ENCODE peak calls at places on chromosomes 12 and 14, in five cellular contexts. M is sigmoid colon, I is BJ, E is left ventricle myocardium inferior, S is GM23338. X is an unnamed sample.

GRCh38 chr12:15778126-15778525 is 11.1 kb downstream of the EPS8 start:
- DNase-seq in M (no peak), S (no peak), E (no peak), I (no peak), X (no peak)

GRCh38 chr12:68631177-68631576 is 20.5 kb downstream of the RAP1B start:
- DNase-seq in M (no peak), S (no peak), E (no peak), I (no peak), X (no peak)

GRCh38 chr14:69268763-69269162 is 8.8 kb downstream of the GALNT16 start:
- DNase-seq in I (no peak), S (no peak), M (no peak), E (no peak), X (no peak)

GRCh38 chr14:100066984-100067383 is 1.8 kb downstream of the EVL start:
- DNase-seq in I (no peak), E (no peak), M (no peak), S (no peak), X (peak)

GRCh38 chr12:6292606-6293005 is 17.9 kb upstream of the PLEKHG6 start:
- DNase-seq in I (peak), M (no peak), S (no peak), E (no peak), X (no peak)

GRCh38 chr14:42001436-42001835 is 394.8 kb downstream of the LRFN5 start:
- DNase-seq in S (no peak), M (no peak), I (no peak), E (no peak), X (no peak)

GRCh38 chr12:100401660-100402059 is 44.8 kb downstream of the SLC17A8 start:
- DNase-seq in S (no peak), E (no peak), M (no peak), I (peak), X (no peak)

GRCh38 chr12:127107744-127108143 is 1159.2 kb upstream of the TMEM132C start:
- DNase-seq in E (no peak), S (no peak), I (no peak), M (no peak), X (peak)

GRCh38 chr12:85985996-85986395 is 111.9 kb downstream of the NTS start:
- DNase-seq in M (no peak), I (no peak), S (no peak), E (no peak), X (no peak)

GRCh38 chr14:22918519-22918808 is 485 bp downstream of the RBM23 start:
- DNase-seq in E (no peak), I (no peak), M (no peak), S (no peak), X (no peak)

GRCh38 chr12:52082026-52082667 is 2.6 kb downstream of the SMIM41 start:
- DNase-seq in S (peak), I (no peak), E (peak), M (peak), X (no peak)

GRCh38 chr12:15735837-15736615 is 53.2 kb downstream of the EPS8 start:
- DNase-seq in I (no peak), M (no peak), S (no peak), E (no peak), X (no peak)

GRCh38 chr14:53927171-53927570 is 29.5 kb downstream of the BMP4 start:
- DNase-seq in I (peak), S (no peak), M (no peak), E (no peak), X (no peak)

GRCh38 chr14:92160619-92161018 is 38.9 kb downstream of the CPSF2 start:
- DNase-seq in E (no peak), I (peak), S (no peak), M (no peak), X (no peak)

GRCh38 chr12:27505771-27506170 is 18.2 kb upstream of the PPFIBP1 start:
- DNase-seq in E (no peak), S (no peak), M (no peak), I (no peak), X (no peak)

GRCh38 chr12:26113853-26114719 is 10.8 kb downstream of the BHLHE41 start:
- DNase-seq in I (peak), S (peak), M (peak), E (peak), X (peak)

GRCh38 chr14:67232066-67232465 is 9.2 kb upstream of the PALS1 start:
- DNase-seq in E (no peak), I (no peak), M (no peak), S (no peak), X (no peak)

GRCh38 chr14:88834883-88835431 is 10.5 kb downstream of the TTC8 start:
- DNase-seq in S (no peak), E (no peak), I (peak), M (no peak), X (no peak)

GRCh38 chr14:92688434-92689375 is 59.7 kb downstream of the LGMN start:
- DNase-seq in I (no peak), E (no peak), S (peak), M (peak), X (no peak)

GRCh38 chr14:33569844-33570716 is 380.8 kb downstream of the EGLN3 start:
- DNase-seq in S (no peak), I (no peak), M (no peak), E (no peak), X (no peak)

GRCh38 chr12:42588981-42589464 is 523 bp downstream of the PRICKLE1 start:
- DNase-seq in M (peak), S (peak), E (peak), I (no peak), X (no peak)

GRCh38 chr14:54493293-54493692 is 4.5 kb upstream of the GMFB start:
- DNase-seq in E (no peak), S (peak), I (no peak), M (no peak), X (no peak)

GRCh38 chr12:30691122-30691879 is 4.4 kb downstream of the IPO8 start:
- DNase-seq in M (peak), S (no peak), I (peak), E (no peak), X (no peak)

GRCh38 chr12:78933014-78933413 is 68.4 kb downstream of the SYT1 start:
- DNase-seq in I (no peak), S (no peak), E (no peak), M (no peak), X (no peak)

GRCh38 chr14:73955674-73956073 is 5.6 kb downstream of the COQ6 start:
- DNase-seq in M (no peak), S (no peak), E (no peak), I (no peak), X (no peak)
- TF ChIP-seq CTCF in M (no peak), S (no peak), E (no peak), I (no peak), X (no peak)

DNA sequence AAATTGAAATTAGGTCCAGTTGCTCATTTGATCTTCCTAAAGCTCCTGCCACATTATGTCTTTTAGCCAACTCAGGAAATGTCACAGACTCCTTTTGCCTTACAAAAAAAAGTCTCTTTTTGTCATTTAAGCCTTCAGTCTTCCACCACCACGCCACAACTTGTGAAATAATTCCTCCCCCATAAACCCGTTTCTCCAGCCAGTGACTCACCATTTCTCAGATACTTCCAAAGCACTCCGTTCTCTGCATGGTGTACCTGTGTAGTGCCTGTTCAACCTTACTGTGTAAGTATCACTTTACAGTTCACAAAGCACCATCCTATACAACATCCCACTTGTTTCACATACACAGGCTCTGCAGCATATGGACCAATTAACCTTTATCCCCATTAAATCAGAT is 139.5 kb upstream of the AEBP2 start:
- DNase-seq in M (no peak), E (no peak), I (no peak), S (no peak), X (no peak)
- H3K4me3 ChIP-seq in M (no peak), E (no peak), I (no peak), S (no peak), X (no peak)

GRCh38 chr12:103705098-103705497 is 118.0 kb downstream of the STAB2 start:
- DNase-seq in I (no peak), M (no peak), S (no peak), E (no peak), X (no peak)

DNA sequence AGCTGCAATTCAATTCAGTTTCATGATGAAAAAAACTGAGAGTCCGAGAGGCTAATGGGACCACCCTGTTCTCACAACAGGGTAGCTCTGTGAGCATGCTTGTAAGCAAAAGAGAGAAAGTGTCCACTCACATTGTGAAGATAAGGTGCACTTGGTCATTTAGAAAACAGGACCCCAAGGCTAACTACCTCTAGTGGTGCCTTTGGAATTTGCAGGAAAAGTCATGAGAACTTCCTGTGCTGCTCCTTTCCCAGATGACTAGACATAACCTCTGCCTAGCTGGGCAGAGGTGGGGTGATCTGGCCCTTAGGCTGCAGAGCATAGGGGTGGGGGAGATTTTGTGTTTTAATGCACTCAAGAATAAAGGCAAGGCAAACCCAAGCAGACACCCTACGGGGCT is 118.9 kb downstream of the STAB2 start:
- DNase-seq in E (no peak), S (peak), M (no peak), I (no peak), X (no peak)
- TF ChIP-seq CTCF in E (no peak), S (peak), M (no peak), I (no peak), X (no peak)

DNA sequence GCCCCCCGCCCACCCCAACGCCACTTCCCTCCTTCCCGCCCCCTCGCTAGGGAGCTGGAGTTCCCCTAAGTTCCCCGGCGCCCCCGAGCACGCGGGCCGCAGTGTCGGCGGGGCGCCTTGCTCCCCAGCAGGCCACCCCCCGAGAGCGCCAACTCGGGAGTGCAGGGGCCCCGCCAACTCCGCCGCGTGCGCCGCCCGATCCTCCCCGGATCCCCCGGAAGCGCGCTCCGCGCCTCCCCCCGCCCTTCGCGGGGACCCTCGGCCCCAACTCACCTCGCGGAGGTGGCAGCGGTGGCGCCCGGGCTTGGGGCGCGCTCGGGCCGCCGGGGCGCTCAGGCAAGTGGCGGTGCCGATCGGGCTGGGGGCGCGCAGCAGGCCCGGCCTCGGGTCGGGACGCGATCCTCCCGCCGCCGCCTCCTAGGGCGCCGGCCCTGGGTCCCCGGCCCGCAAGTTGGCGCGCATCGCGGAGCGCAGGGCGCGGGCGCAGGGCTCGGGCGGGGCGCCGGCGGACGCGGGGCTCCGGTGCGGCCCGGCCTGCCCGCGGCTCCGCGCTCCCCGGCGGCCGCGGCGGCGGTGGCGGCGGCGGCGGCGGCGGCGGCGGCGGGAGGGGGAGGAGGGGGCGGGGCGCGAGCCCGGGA is at the start of gene NCOR2:
- DNase-seq in M (no peak), E (no peak), S (peak), I (no peak), X (peak)
- H3K4me3 ChIP-seq in M (peak), E (peak), S (peak), I (peak), X (peak)